ENCODE peak calls at places on chromosomes 1 and 21, in ten cellular contexts. L is SJSA1, O is DMS 273 treated with DMSO at 0.1 percent for 48 hours, H is Right ventricle myocardium superior, E is amniotic stem cell, Y is kidney glomerular epithelial cell, J is hippocampal formation, I is nephron progenitor cell, D is GM23338, Q is Ammon's horn. G is an unnamed sample.

GRCh38 chr1:89820423-89821321 is at the start of gene LRRC8D:
- DNase-seq in L (peak), O (peak), H (peak), E (peak), Y (peak), J (peak), I (peak), D (peak), Q (peak), G (peak)

GRCh38 chr1:151515265-151515664 is 4.1 kb downstream of the CGN start:
- DNase-seq in L (no peak), O (no peak), H (no peak), E (no peak), Y (no peak), J (no peak), I (no peak), D (no peak), Q (no peak), G (no peak)

GRCh38 chr1:225766967-225767413 is 10.6 kb upstream of the SRP9 start:
- DNase-seq in L (peak), O (peak), H (peak), E (peak), Y (peak), J (no peak), I (no peak), D (no peak), Q (no peak), G (peak)

GRCh38 chr1:96723372-96723771 is 1.8 kb downstream of the PTBP2 start:
- DNase-seq in L (no peak), O (no peak), H (no peak), E (no peak), Y (no peak), J (no peak), I (no peak), D (no peak), Q (no peak), G (no peak)

GRCh38 chr21:15978158-15978805 is 248.5 kb downstream of the USP25 start:
- DNase-seq in L (peak), O (no peak), H (no peak), E (no peak), Y (peak), J (no peak), I (no peak), D (peak), Q (no peak), G (no peak)

GRCh38 chr1:227299238-227299637 is 19.1 kb downstream of the CDC42BPA start:
- DNase-seq in L (peak), O (no peak), H (no peak), E (no peak), Y (peak), J (no peak), I (no peak), D (no peak), Q (no peak), G (no peak)

GRCh38 chr21:44762221-44763049 is 39.2 kb downstream of the UBE2G2 start:
- DNase-seq in L (no peak), O (no peak), H (peak), E (no peak), Y (no peak), J (no peak), I (no peak), D (no peak), Q (no peak), G (no peak)

GRCh38 chr1:19418503-19418971 is 66.8 kb downstream of the CAPZB start:
- DNase-seq in L (no peak), O (no peak), H (no peak), E (no peak), Y (no peak), J (no peak), I (no peak), D (no peak), Q (no peak), G (peak)

GRCh38 chr21:42097860-42098259 is 26.7 kb downstream of the UMODL1 start:
- DNase-seq in L (peak), O (no peak), H (no peak), E (peak), Y (peak), J (no peak), I (no peak), D (no peak), Q (no peak), G (peak)

GRCh38 chr1:87330201-87330953 is 1.7 kb downstream of the LMO4 start:
- DNase-seq in L (peak), O (no peak), H (peak), E (peak), Y (peak), J (no peak), I (peak), D (peak), Q (peak), G (no peak)

GRCh38 chr21:39048064-39048463 is 135.2 kb downstream of the PSMG1 start:
- DNase-seq in L (no peak), O (no peak), H (no peak), E (no peak), Y (no peak), J (no peak), I (peak), D (peak), Q (no peak), G (peak)

GRCh38 chr1:177857285-177857684 is 112.6 kb downstream of the SEC16B start:
- DNase-seq in L (no peak), O (no peak), H (no peak), E (no peak), Y (no peak), J (no peak), I (no peak), D (no peak), Q (no peak), G (no peak)

GRCh38 chr1:32984090-32984828 is 19.6 kb upstream of the RNF19B start:
- DNase-seq in L (no peak), O (no peak), H (no peak), E (no peak), Y (no peak), J (peak), I (no peak), D (peak), Q (no peak), G (peak)

GRCh38 chr1:47935163-47935562 is 62.0 kb downstream of the TRABD2B start:
- DNase-seq in L (no peak), O (no peak), H (no peak), E (no peak), Y (no peak), J (no peak), I (no peak), D (no peak), Q (no peak), G (no peak)

GRCh38 chr1:4394366-4394765 is 260.0 kb upstream of the AJAP1 start:
- DNase-seq in L (no peak), O (no peak), H (no peak), E (no peak), Y (no peak), J (peak), I (no peak), D (no peak), Q (peak), G (no peak)

GRCh38 chr1:21907079-21907418 is 30.1 kb downstream of the HSPG2 start:
- DNase-seq in L (no peak), O (no peak), H (no peak), E (no peak), Y (no peak), J (no peak), I (no peak), D (no peak), Q (no peak), G (no peak)

GRCh38 chr1:20640183-20640597 is 6.9 kb downstream of the PINK1 start:
- DNase-seq in L (peak), O (no peak), H (no peak), E (peak), Y (peak), J (peak), I (peak), D (peak), Q (peak), G (peak)

GRCh38 chr1:223844521-223844961 is 1.2 kb downstream of the TP53BP2 start:
- DNase-seq in L (no peak), O (no peak), H (no peak), E (no peak), Y (no peak), J (peak), I (no peak), D (no peak), Q (no peak), G (no peak)

GRCh38 chr1:29854700-29855276 is 618.5 kb downstream of the PTPRU start:
- DNase-seq in L (no peak), O (no peak), H (no peak), E (no peak), Y (no peak), J (no peak), I (no peak), D (no peak), Q (no peak), G (no peak)

GRCh38 chr1:65992160-65993046 is 199.7 kb downstream of the PDE4B start:
- DNase-seq in L (no peak), O (no peak), H (no peak), E (no peak), Y (no peak), J (peak), I (no peak), D (peak), Q (peak), G (no peak)

GRCh38 chr21:36454079-36454478 is 25.8 kb downstream of the CLDN14 start:
- DNase-seq in L (no peak), O (no peak), H (no peak), E (no peak), Y (no peak), J (no peak), I (no peak), D (no peak), Q (no peak), G (no peak)

GRCh38 chr1:219088778-219089557 is 84.7 kb upstream of the LYPLAL1 start:
- DNase-seq in L (no peak), O (no peak), H (peak), E (peak), Y (peak), J (peak), I (no peak), D (no peak), Q (peak), G (peak)

GRCh38 chr1:44072204-44072603 is 40.9 kb upstream of the SLC6A9 start:
- DNase-seq in L (peak), O (no peak), H (no peak), E (peak), Y (peak), J (no peak), I (no peak), D (no peak), Q (peak), G (peak)

GRCh38 chr1:184499626-184500025 is 112.8 kb downstream of the C1orf21 start:
- DNase-seq in L (no peak), O (no peak), H (no peak), E (no peak), Y (no peak), J (no peak), I (no peak), D (no peak), Q (no peak), G (no peak)

GRCh38 chr1:61132176-61133047 is 50.1 kb downstream of the NFIA start:
- DNase-seq in L (no peak), O (no peak), H (no peak), E (no peak), Y (no peak), J (no peak), I (no peak), D (no peak), Q (no peak), G (peak)

GRCh38 chr1:46556822-46557221 is 5.4 kb upstream of the KNCN start:
- DNase-seq in L (peak), O (no peak), H (no peak), E (no peak), Y (no peak), J (no peak), I (no peak), D (no peak), Q (no peak), G (peak)

GRCh38 chr1:46725736-46726108 is 6.8 kb upstream of the EFCAB14 start:
- DNase-seq in L (no peak), O (no peak), H (no peak), E (no peak), Y (no peak), J (no peak), I (no peak), D (no peak), Q (no peak), G (peak)

G was measured in brain microvascular endothelial cell.